ENCODE peak calls at places on chromosomes 3 and 15, in seven cellular contexts. One of them, this sample, is unnamed.

GRCh38 chr15:57010724-57011123 is 92.3 kb downstream of the TCF12 start:
- DNase-seq in heart left ventricle: no peak
- DNase-seq in ovary: no peak
- DNase-seq in adrenal gland: no peak
- DNase-seq in stomach: no peak
- DNase-seq in transverse colon: no peak
- DNase-seq in uterus: no peak
- DNase-seq in this sample: no peak

GRCh38 chr15:33119865-33120264 is 74.6 kb downstream of the FMN1 start:
- DNase-seq in adrenal gland: no peak
- DNase-seq in stomach: no peak
- DNase-seq in ovary: no peak
- DNase-seq in transverse colon: no peak
- DNase-seq in uterus: no peak
- DNase-seq in heart left ventricle: no peak
- DNase-seq in this sample: no peak

GRCh38 chr3:115340586-115340985 is 193.5 kb upstream of the ZBTB20 start:
- DNase-seq in stomach: no peak
- DNase-seq in transverse colon: no peak
- DNase-seq in uterus: no peak
- DNase-seq in ovary: no peak
- DNase-seq in adrenal gland: no peak
- DNase-seq in heart left ventricle: no peak
- DNase-seq in this sample: no peak

GRCh38 chr3:115071611-115072010 is 75.5 kb downstream of the ZBTB20 start:
- DNase-seq in uterus: no peak
- DNase-seq in heart left ventricle: no peak
- DNase-seq in stomach: no peak
- DNase-seq in adrenal gland: no peak
- DNase-seq in ovary: no peak
- DNase-seq in transverse colon: no peak
- DNase-seq in this sample: no peak

GRCh38 chr3:110491413-110491812 is 580.2 kb upstream of the NECTIN3 start:
- DNase-seq in stomach: no peak
- DNase-seq in ovary: no peak
- DNase-seq in transverse colon: no peak
- DNase-seq in heart left ventricle: no peak
- DNase-seq in adrenal gland: no peak
- DNase-seq in uterus: no peak
- DNase-seq in this sample: no peak

GRCh38 chr3:42214565-42215283 is 51.3 kb downstream of the CCK start:
- DNase-seq in heart left ventricle: no peak
- DNase-seq in stomach: no peak
- DNase-seq in adrenal gland: no peak
- DNase-seq in uterus: no peak
- DNase-seq in transverse colon: no peak
- DNase-seq in ovary: no peak
- DNase-seq in this sample: no peak

GRCh38 chr15:62972814-62973213 is 69.7 kb upstream of the TPM1 start:
- DNase-seq in adrenal gland: no peak
- DNase-seq in heart left ventricle: no peak
- DNase-seq in stomach: no peak
- DNase-seq in ovary: no peak
- DNase-seq in transverse colon: no peak
- DNase-seq in uterus: no peak
- DNase-seq in this sample: no peak

GRCh38 chr3:193996641-193997089 is 139.3 kb upstream of the HES1 start:
- DNase-seq in stomach: no peak
- DNase-seq in heart left ventricle: no peak
- DNase-seq in ovary: no peak
- DNase-seq in transverse colon: no peak
- DNase-seq in uterus: peak; percentile 31
- DNase-seq in adrenal gland: no peak
- DNase-seq in this sample: peak; percentile 72

GRCh38 chr15:76199106-76200082 is 111.9 kb downstream of the ETFA start:
- DNase-seq in ovary: no peak
- DNase-seq in adrenal gland: peak; percentile 83
- DNase-seq in uterus: peak; percentile 80
- DNase-seq in heart left ventricle: peak; percentile 76
- DNase-seq in stomach: no peak
- DNase-seq in transverse colon: peak; percentile 45
- DNase-seq in this sample: no peak

GRCh38 chr3:122112754-122113153 is 57.6 kb downstream of the CD86 start:
- DNase-seq in heart left ventricle: no peak
- DNase-seq in adrenal gland: no peak
- DNase-seq in stomach: no peak
- DNase-seq in uterus: no peak
- DNase-seq in transverse colon: no peak
- DNase-seq in ovary: no peak
- DNase-seq in this sample: no peak

GRCh38 chr3:97821810-97822775 is at the start of gene CRYBG3:
- DNase-seq in stomach: peak; percentile 84
- DNase-seq in heart left ventricle: peak; percentile 87
- DNase-seq in ovary: peak; percentile 80
- DNase-seq in adrenal gland: peak; percentile 86
- DNase-seq in uterus: peak; percentile 68
- DNase-seq in transverse colon: peak; percentile 88
- DNase-seq in this sample: peak; percentile 88
- TF ChIP-seq POLR2A in stomach: no peak
- TF ChIP-seq POLR2A in heart left ventricle: peak; percentile 93
- TF ChIP-seq POLR2A in ovary: peak; percentile 50
- TF ChIP-seq POLR2A in adrenal gland: peak; percentile 88
- TF ChIP-seq POLR2A in uterus: peak; percentile 89
- TF ChIP-seq POLR2A in transverse colon: peak; percentile 82
- TF ChIP-seq POLR2A in this sample: no peak

DNA sequence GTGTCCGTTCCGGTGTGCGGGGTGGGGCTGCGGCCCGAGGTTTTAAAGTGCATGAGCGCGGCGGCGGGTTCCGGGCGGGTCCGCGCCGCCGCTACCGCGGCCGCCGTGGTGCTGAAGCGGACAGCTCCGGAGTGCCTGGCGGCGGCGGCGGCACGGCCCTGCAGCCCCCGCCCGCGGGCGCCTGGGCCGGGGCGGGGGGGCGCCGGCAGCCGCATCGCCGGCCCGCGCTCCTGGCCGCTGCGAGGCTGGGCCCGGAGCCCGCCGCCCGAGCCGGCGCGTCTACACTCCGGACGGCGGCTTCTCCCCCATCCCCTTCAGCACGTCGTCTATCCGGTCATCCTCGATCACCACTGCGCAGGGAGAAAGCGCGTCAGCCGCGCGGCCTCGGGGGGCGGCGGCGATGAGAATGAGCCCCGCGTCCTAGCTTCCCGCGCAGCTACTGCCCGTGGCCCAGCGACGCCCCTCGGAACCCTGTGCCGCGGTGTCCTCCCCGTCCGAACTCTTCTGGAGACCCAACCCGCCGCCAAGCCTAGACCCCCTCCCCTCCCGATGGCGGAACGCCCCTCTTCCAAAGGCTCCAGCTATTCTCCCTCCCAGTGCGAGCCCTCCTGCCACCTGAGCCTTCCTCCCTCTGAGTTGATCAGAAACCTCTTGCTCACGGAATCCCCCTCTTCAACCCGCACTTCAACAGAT is 1.3 kb downstream of the CAMK2N2 start:
- DNase-seq in heart left ventricle: peak; percentile 36
- DNase-seq in uterus: no peak
- DNase-seq in ovary: peak; percentile 60
- DNase-seq in adrenal gland: peak; percentile 57
- DNase-seq in stomach: peak; percentile 36
- DNase-seq in transverse colon: peak; percentile 19
- DNase-seq in this sample: no peak
- H3K27me3 ChIP-seq in heart left ventricle: peaks cover 44% of the 10 kb centered on the region
- H3K27me3 ChIP-seq in uterus: peaks cover 27% of the 10 kb centered on the region
- H3K27me3 ChIP-seq in ovary: peaks cover 5% of the 10 kb centered on the region
- H3K27me3 ChIP-seq in adrenal gland: no peaks in the 10 kb centered on the region
- H3K27me3 ChIP-seq in stomach: peaks cover 9% of the 10 kb centered on the region
- H3K27me3 ChIP-seq in transverse colon: peaks cover 68% of the 10 kb centered on the region
- H3K27me3 ChIP-seq in this sample: peaks cover 32% of the 10 kb centered on the region

GRCh38 chr3:5126586-5126985 is 4.5 kb downstream of the ARL8B start:
- DNase-seq in heart left ventricle: no peak
- DNase-seq in uterus: no peak
- DNase-seq in ovary: no peak
- DNase-seq in adrenal gland: no peak
- DNase-seq in transverse colon: no peak
- DNase-seq in stomach: no peak
- DNase-seq in this sample: no peak
- TF ChIP-seq POLR2A in heart left ventricle: no peak
- TF ChIP-seq POLR2A in uterus: no peak
- TF ChIP-seq POLR2A in ovary: no peak
- TF ChIP-seq POLR2A in adrenal gland: no peak
- TF ChIP-seq POLR2A in transverse colon: no peak
- TF ChIP-seq POLR2A in stomach: no peak
- TF ChIP-seq POLR2A in this sample: no peak

GRCh38 chr3:12316721-12317351 is 28.0 kb downstream of the PPARG start:
- DNase-seq in ovary: no peak
- DNase-seq in stomach: no peak
- DNase-seq in transverse colon: no peak
- DNase-seq in adrenal gland: no peak
- DNase-seq in heart left ventricle: no peak
- DNase-seq in uterus: no peak
- DNase-seq in this sample: no peak
- H3K27me3 ChIP-seq in ovary: no peaks in the 10 kb centered on the region
- H3K27me3 ChIP-seq in stomach: no peaks in the 10 kb centered on the region
- H3K27me3 ChIP-seq in transverse colon: no peaks in the 10 kb centered on the region
- H3K27me3 ChIP-seq in adrenal gland: no peaks in the 10 kb centered on the region
- H3K27me3 ChIP-seq in heart left ventricle: no peaks in the 10 kb centered on the region
- H3K27me3 ChIP-seq in uterus: no peaks in the 10 kb centered on the region
- H3K27me3 ChIP-seq in this sample: no peaks in the 10 kb centered on the region